ENCODE peak calls at places on chromosomes 5 and 9, in ten cellular contexts. T is endodermal cell; Y is CD8-positive, alpha-beta memory T cell; X is K562; V is activated CD8-positive, alpha-beta memory T cell treated with anti-CD3 and anti-CD28 coated beads, Interleukin-2, amount 50 U/mL, for 48 hours; W is mucosa of gallbladder; D is ovary; G is fibroblast of pulmonary artery; E is mesothelial cell of epicardium; Z is mesendoderm. K is an unnamed sample.

GRCh38 chr5:135723451-135723850 is 111.0 kb upstream of the SLC25A48 start:
- DNase-seq in Y (no peak), W (no peak), Z (no peak), V (no peak), D (no peak), E (no peak), G (no peak), X (no peak), T (no peak), K (no peak)

GRCh38 chr5:78887384-78888118 is 97.6 kb downstream of the ARSB start:
- DNase-seq in V (no peak), Y (no peak), E (no peak), W (no peak), X (no peak), T (peak), Z (no peak), G (no peak), D (no peak), K (no peak)

GRCh38 chr5:81125959-81126358 is 107.2 kb upstream of the CKMT2 start:
- DNase-seq in G (no peak), E (no peak), W (no peak), Z (no peak), X (no peak), Y (no peak), T (no peak), V (no peak), D (peak), K (no peak)

GRCh38 chr5:91272858-91273257 is 110.3 kb downstream of the ARRDC3 start:
- DNase-seq in V (no peak), Z (no peak), E (no peak), X (peak), G (no peak), D (no peak), T (no peak), W (no peak), Y (no peak), K (no peak)

GRCh38 chr9:7360513-7360912 is 439.1 kb downstream of the DMAC1 start:
- DNase-seq in X (peak), V (no peak), Y (no peak), G (no peak), E (no peak), D (no peak), W (no peak), Z (peak), T (peak), K (peak)

GRCh38 chr5:108953940-108954339 is 206.2 kb downstream of the FER start:
- DNase-seq in X (peak), W (no peak), G (no peak), T (no peak), E (no peak), V (no peak), D (no peak), Y (no peak), Z (peak), K (no peak)

GRCh38 chr5:21031001-21031400 is 1043.0 kb upstream of the CDH18 start:
- DNase-seq in W (no peak), T (no peak), V (no peak), Y (no peak), D (no peak), E (no peak), X (no peak), Z (no peak), G (no peak), K (no peak)

GRCh38 chr9:92633879-92634278 is 36.1 kb downstream of the IPPK start:
- DNase-seq in E (no peak), Z (no peak), T (peak), V (peak), X (no peak), D (peak), W (no peak), G (no peak), Y (no peak), K (no peak)

GRCh38 chr5:130720355-130720754 is 444.7 kb downstream of the HINT1 start:
- DNase-seq in Y (no peak), G (peak), D (no peak), W (no peak), V (no peak), Z (peak), X (peak), T (no peak), E (no peak), K (peak)

GRCh38 chr9:69180670-69181069 is 6.6 kb downstream of the TJP2 start:
- DNase-seq in X (peak), E (no peak), Z (peak), T (no peak), G (peak), W (peak), Y (peak), V (no peak), D (no peak), K (no peak)

GRCh38 chr5:151234476-151235238 is 10.8 kb upstream of the CCDC69 start:
- DNase-seq in G (peak), Y (peak), V (no peak), X (no peak), E (no peak), Z (no peak), T (no peak), W (peak), D (peak), K (no peak)

GRCh38 chr5:151327585-151327984 is 19.8 kb downstream of the SLC36A2 start:
- DNase-seq in Y (no peak), V (no peak), W (no peak), X (no peak), E (no peak), T (no peak), D (no peak), G (no peak), Z (no peak), K (no peak)

GRCh38 chr9:127739614-127740322 is 4.7 kb upstream of the TOR2A start:
- DNase-seq in T (no peak), G (no peak), D (no peak), X (no peak), Y (no peak), V (no peak), E (no peak), W (no peak), Z (no peak), K (no peak)

GRCh38 chr9:132518626-132519025 is 63.8 kb upstream of the BARHL1 start:
- DNase-seq in E (no peak), T (no peak), Z (no peak), X (no peak), G (no peak), D (no peak), V (no peak), W (no peak), Y (no peak), K (no peak)

GRCh38 chr9:91714020-91714721 is 235.9 kb downstream of the ROR2 start:
- DNase-seq in V (peak), X (peak), D (peak), Y (no peak), E (peak), Z (peak), T (peak), G (peak), W (peak), K (peak)

GRCh38 chr5:83628360-83628759 is 92.3 kb downstream of the HAPLN1 start:
- DNase-seq in T (no peak), W (no peak), V (no peak), D (no peak), E (no peak), G (no peak), Y (no peak), Z (no peak), X (no peak), K (no peak)

GRCh38 chr5:31939151-31939550 is 235.0 kb downstream of the GOLPH3 start:
- DNase-seq in W (no peak), E (no peak), D (no peak), Z (no peak), X (no peak), T (no peak), Y (no peak), V (no peak), G (peak), K (no peak)

GRCh38 chr5:342501-343460 is 21.3 kb downstream of the AHRR start:
- DNase-seq in T (no peak), Z (no peak), E (no peak), W (no peak), D (no peak), X (peak), V (peak), Y (no peak), G (no peak), K (peak)

GRCh38 chr5:43967165-43967564 is 364.2 kb downstream of the NNT start:
- DNase-seq in G (no peak), T (no peak), E (no peak), X (no peak), D (no peak), W (no peak), Z (no peak), Y (no peak), V (no peak), K (no peak)

GRCh38 chr5:38426493-38426892 is 130.0 kb downstream of the LIFR start:
- DNase-seq in V (no peak), D (no peak), Z (no peak), W (no peak), G (peak), T (no peak), E (no peak), Y (no peak), X (no peak), K (no peak)

GRCh38 chr9:133188006-133188842 is 20.8 kb downstream of the OBP2B start:
- DNase-seq in W (no peak), T (peak), G (peak), E (no peak), X (peak), Y (no peak), Z (peak), D (no peak), V (no peak), K (peak)

GRCh38 chr5:158802941-158803341 is 296.8 kb downstream of the EBF1 start:
- DNase-seq in T (no peak), W (no peak), V (no peak), G (no peak), E (no peak), X (no peak), D (no peak), Y (no peak), Z (no peak), K (no peak)